ENCODE peak calls at places on chromosomes 6 and 20, in seven cellular contexts. D is heart left ventricle, B is neural progenitor cell, Y is lower lobe of right lung, S is stomach, M is tibial artery, Z is mammary epithelial cell. H is an unnamed sample.
A peak's percentile ranks its signal among the peaks of the same experiment; 100 is the strongest.

GRCh38 chr6:95091823-95092436 is 485.4 kb upstream of the MANEA start:
- DNase-seq in Y (no peak), Z (peak; percentile 48), D (no peak), M (no peak), B (peak; percentile 61), S (no peak), H (no peak)

GRCh38 chr6:35213824-35214756 is at the start of gene SCUBE3:
- DNase-seq in M (peak; percentile 36), Z (peak; percentile 36), S (peak; percentile 29), Y (no peak), B (peak; percentile 93), D (peak; percentile 39), H (no peak)

GRCh38 chr6:131688286-131688685 is 12.9 kb downstream of the OR2A4 start:
- DNase-seq in M (no peak), B (no peak), D (no peak), Y (no peak), Z (no peak), S (no peak), H (no peak)

GRCh38 chr6:38375341-38375740 is 264.4 kb downstream of the BTBD9 start:
- DNase-seq in S (no peak), Y (no peak), D (no peak), Z (no peak), B (no peak), M (no peak), H (no peak)

GRCh38 chr6:63864934-63865333 is 229.3 kb downstream of the PHF3 start:
- DNase-seq in Z (no peak), B (no peak), M (no peak), Y (no peak), S (no peak), D (no peak), H (no peak)

GRCh38 chr6:162442675-162443074 is 284.9 kb downstream of the PRKN start:
- DNase-seq in Y (no peak), S (no peak), Z (no peak), D (no peak), M (no peak), B (peak; percentile 80), H (no peak)

GRCh38 chr20:39009348-39009747 is 47.2 kb downstream of the DHX35 start:
- DNase-seq in Z (no peak), Y (no peak), B (no peak), M (no peak), S (no peak), D (no peak), H (no peak)

GRCh38 chr20:32355417-32355841 is 2.7 kb upstream of the ASXL1 start:
- DNase-seq in Y (no peak), Z (no peak), S (no peak), M (no peak), D (no peak), B (no peak), H (no peak)

GRCh38 chr6:149863846-149864577 is at the start of gene LRP11:
- DNase-seq in S (peak; percentile 94), Y (peak; percentile 89), M (peak; percentile 81), Z (peak; percentile 86), B (peak; percentile 91), D (peak; percentile 87), H (peak; percentile 82)

GRCh38 chr6:33305052-33305451 is 6.3 kb upstream of the RGL2 start:
- DNase-seq in M (no peak), Z (no peak), Y (no peak), S (no peak), B (no peak), D (no peak), H (no peak)

GRCh38 chr6:47256981-47257730 is 52.5 kb downstream of the TNFRSF21 start:
- DNase-seq in Y (no peak), Z (no peak), M (no peak), D (no peak), S (no peak), B (no peak), H (no peak)

GRCh38 chr6:150345786-150346185 is 23.0 kb upstream of the IYD start:
- DNase-seq in D (no peak), Z (peak; percentile 88), Y (no peak), B (no peak), S (no peak), M (no peak), H (no peak)

GRCh38 chr6:5135783-5136376 is 50.7 kb downstream of the PPP1R3G start:
- DNase-seq in B (peak; percentile 54), S (no peak), Y (no peak), Z (peak; percentile 23), M (no peak), D (no peak), H (no peak)

GRCh38 chr20:50506270-50506579 is 4.0 kb upstream of the PTPN1 start:
- DNase-seq in B (no peak), D (no peak), Y (no peak), M (no peak), S (no peak), Z (no peak), H (no peak)
- TF ChIP-seq CTCF in B (peak; percentile 23), D (no peak), Y (no peak), M (no peak), S (no peak), Z (no peak), H (no peak)

GRCh38 chr6:28657367-28657755 is 131.7 kb downstream of the GPX5 start:
- DNase-seq in Z (no peak), D (no peak), B (no peak), M (no peak), Y (no peak), S (no peak), H (no peak)

GRCh38 chr6:28657756-28658465 is 132.2 kb downstream of the GPX5 start:
- DNase-seq in S (no peak), B (peak; percentile 68), Y (no peak), M (no peak), D (no peak), Z (peak; percentile 44), H (peak; percentile 66)

GRCh38 chr6:28653876-28654275 is 128.2 kb downstream of the GPX5 start:
- DNase-seq in M (no peak), S (no peak), B (no peak), Y (no peak), Z (peak; percentile 28), D (no peak), H (no peak)

GRCh38 chr6:28656715-28657114 is 131.0 kb downstream of the GPX5 start:
- DNase-seq in D (no peak), S (no peak), Z (no peak), B (no peak), M (no peak), Y (no peak), H (no peak)

GRCh38 chr6:28655164-28655563 is 129.5 kb downstream of the GPX5 start:
- DNase-seq in Z (no peak), B (no peak), D (no peak), S (no peak), Y (no peak), M (no peak), H (no peak)
- H3K27me3 ChIP-seq in Z (peaks cover 6% of the 10 kb centered on the region), B (peaks cover 22% of the 10 kb centered on the region), D (peaks cover 64% of the 10 kb centered on the region), S (no peaks in the 10 kb centered on the region), Y (peaks cover 52% of the 10 kb centered on the region), M (peaks cover 15% of the 10 kb centered on the region), H (no peaks in the 10 kb centered on the region)

GRCh38 chr6:45417461-45417860 is 39.7 kb upstream of the SUPT3H start:
- DNase-seq in S (no peak), B (no peak), Y (no peak), D (no peak), Z (no peak), M (no peak), H (no peak)

GRCh38 chr6:45420909-45421699 is 43.4 kb upstream of the SUPT3H start:
- DNase-seq in B (no peak), M (no peak), Y (no peak), Z (no peak), D (no peak), S (no peak), H (no peak)

GRCh38 chr6:45421700-45422540 is 44.2 kb upstream of the SUPT3H start:
- DNase-seq in M (peak; percentile 42), Y (peak; percentile 68), S (peak; percentile 57), D (peak; percentile 68), Z (peak; percentile 66), B (peak; percentile 80), H (peak; percentile 47)

GRCh38 chr6:45420083-45420908 is 42.6 kb upstream of the SUPT3H start:
- DNase-seq in M (no peak), Y (peak; percentile 47), B (peak; percentile 69), S (no peak), Z (peak; percentile 43), D (peak; percentile 24), H (no peak)

GRCh38 chr6:45419574-45420082 is 41.9 kb upstream of the SUPT3H start:
- DNase-seq in M (no peak), S (peak; percentile 66), B (peak; percentile 82), Z (peak; percentile 68), D (peak; percentile 74), Y (peak; percentile 83), H (peak; percentile 27)
- TF ChIP-seq CTCF in M (no peak), S (peak; percentile 17), B (peak; percentile 44), Z (peak; percentile 66), D (peak; percentile 32), Y (peak; percentile 36), H (no peak)

DNA sequence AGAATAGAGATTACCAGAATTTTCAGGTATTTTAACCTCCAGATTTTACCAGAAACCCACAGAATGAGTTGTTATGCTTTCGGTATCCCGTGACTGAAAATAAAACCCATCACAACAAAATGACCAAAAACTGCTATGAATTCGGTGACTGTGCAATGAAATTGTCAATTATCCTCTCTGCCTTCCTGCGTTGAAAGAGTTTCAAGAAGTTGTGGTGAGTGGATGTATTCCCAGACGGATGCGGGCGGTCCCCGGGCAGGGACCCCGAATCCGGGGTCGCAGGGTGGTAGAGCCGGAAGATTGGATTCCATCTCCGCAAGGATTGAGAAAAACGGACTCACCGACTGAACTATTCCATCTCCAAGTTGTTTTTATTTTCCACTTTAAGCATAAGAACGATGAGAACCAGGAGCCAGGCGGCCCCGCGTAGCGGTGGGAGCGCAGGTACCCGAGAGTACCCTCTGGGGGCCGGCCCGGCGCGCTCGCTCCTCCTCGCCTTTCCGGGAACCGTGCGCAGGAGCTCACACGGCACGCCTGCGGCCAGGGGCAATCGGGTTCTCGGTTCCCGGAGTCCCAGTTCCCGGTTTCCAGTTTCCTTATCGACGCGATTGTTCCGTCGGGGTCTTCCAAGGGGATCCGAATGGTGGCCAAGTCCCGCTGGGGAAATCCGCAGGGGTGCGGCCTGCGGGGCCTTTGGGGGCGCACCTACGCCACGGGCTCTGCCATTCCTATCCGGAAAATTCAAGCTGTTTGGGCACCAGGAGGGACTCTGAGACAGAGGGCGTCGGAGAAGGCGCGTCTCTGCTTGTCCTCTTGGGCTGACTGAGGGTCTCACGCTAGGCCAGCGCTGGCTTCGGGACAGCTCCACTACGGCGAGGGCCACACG is 104.9 kb upstream of the PRDM1 start:
- DNase-seq in B (peak; percentile 26), D (peak; percentile 34), M (no peak), Y (no peak), Z (no peak), S (no peak), H (no peak)
- H3K27me3 ChIP-seq in B (peaks cover 70% of the 10 kb centered on the region), D (peaks cover 83% of the 10 kb centered on the region), M (peaks cover 54% of the 10 kb centered on the region), Y (peaks cover 56% of the 10 kb centered on the region), Z (no peaks in the 10 kb centered on the region), S (no peaks in the 10 kb centered on the region), H (no peaks in the 10 kb centered on the region)

GRCh38 chr6:13614126-13614925 is 809 bp upstream of the NOL7 start:
- DNase-seq in Z (no peak), Y (peak; percentile 71), B (peak; percentile 73), M (peak; percentile 40), D (no peak), S (peak; percentile 50), H (no peak)
- TF ChIP-seq CTCF in Z (no peak), Y (no peak), B (no peak), M (no peak), D (no peak), S (no peak), H (no peak)

GRCh38 chr20:59305898-59306640 is 5.7 kb downstream of the EDN3 start:
- DNase-seq in B (no peak), S (no peak), Y (no peak), Z (no peak), M (no peak), D (no peak), H (no peak)
- H3K27me3 ChIP-seq in B (peaks cover 42% of the 10 kb centered on the region), S (no peaks in the 10 kb centered on the region), Y (peaks cover 21% of the 10 kb centered on the region), Z (peaks cover 4% of the 10 kb centered on the region), M (peaks cover 25% of the 10 kb centered on the region), D (peaks cover 46% of the 10 kb centered on the region), H (no peaks in the 10 kb centered on the region)

GRCh38 chr6:147201885-147202515 is 2.2 kb upstream of the STXBP5 start:
- DNase-seq in M (no peak), Z (peak; percentile 64), B (peak; percentile 38), S (no peak), Y (no peak), D (no peak), H (peak; percentile 24)
- TF ChIP-seq CTCF in M (no peak), Z (no peak), B (no peak), S (no peak), Y (no peak), D (no peak), H (no peak)

H was measured in uterus.